ENCODE peak calls at places on chromosome 5, in ten cellular contexts. H is ELF-1; W is body of pancreas; C is left kidney; I is AG08396; Y is activated CD8-positive, alpha-beta memory T cell treated with anti-CD3 and anti-CD28 coated beads for 48 hours; N is heart left ventricle; G is omental fat pad; U is stimulated activated CD4-positive, alpha-beta T cell treated with anti-CD3 and anti-CD28 coated beads, Interleukin-1b, Interleukin-23, amount 100 ng/mL, for 24 hours; K is heart right ventricle. B is an unnamed sample.

GRCh38 chr5:43425965-43426364 is 13.8 kb upstream of the CCL28 start:
- DNase-seq in H (no peak), W (no peak), C (no peak), I (peak), Y (no peak), N (no peak), G (no peak), U (no peak), K (no peak), B (no peak)

GRCh38 chr5:96778409-96778808 is 29.3 kb downstream of the ERAP1 start:
- DNase-seq in H (no peak), W (no peak), C (no peak), I (no peak), Y (no peak), N (peak), G (no peak), U (no peak), K (no peak), B (no peak)

GRCh38 chr5:143322178-143322577 is 81.3 kb downstream of the NR3C1 start:
- DNase-seq in H (no peak), W (no peak), C (no peak), I (no peak), Y (no peak), N (no peak), G (no peak), U (no peak), K (no peak), B (no peak)

GRCh38 chr5:173785421-173785820 is 102.7 kb upstream of the CPEB4 start:
- DNase-seq in H (no peak), W (no peak), C (no peak), I (no peak), Y (no peak), N (no peak), G (no peak), U (no peak), K (no peak), B (no peak)

GRCh38 chr5:104347119-104347708 is 784.6 kb upstream of the NUDT12 start:
- DNase-seq in H (no peak), W (no peak), C (peak), I (no peak), Y (no peak), N (no peak), G (no peak), U (no peak), K (no peak), B (no peak)

GRCh38 chr5:74179183-74179582 is 461.3 kb downstream of the ENC1 start:
- DNase-seq in H (no peak), W (no peak), C (peak), I (peak), Y (no peak), N (no peak), G (no peak), U (no peak), K (no peak), B (no peak)

GRCh38 chr5:41252036-41252435 is 38.7 kb upstream of the C6 start:
- DNase-seq in H (no peak), W (no peak), C (no peak), I (peak), Y (no peak), N (no peak), G (no peak), U (no peak), K (no peak), B (no peak)

GRCh38 chr5:14720236-14720923 is 55.9 kb downstream of the OTULIN start:
- DNase-seq in H (no peak), W (no peak), C (no peak), I (peak), Y (no peak), N (no peak), G (no peak), U (no peak), K (no peak), B (no peak)

GRCh38 chr5:51987679-51988209 is 604.5 kb downstream of the ISL1 start:
- DNase-seq in H (no peak), W (no peak), C (no peak), I (no peak), Y (no peak), N (no peak), G (no peak), U (no peak), K (no peak), B (no peak)

GRCh38 chr5:170745481-170746061 is 38.0 kb upstream of the GABRP start:
- DNase-seq in H (peak), W (no peak), C (peak), I (no peak), Y (no peak), N (peak), G (no peak), U (no peak), K (peak), B (peak)

GRCh38 chr5:64147849-64148441 is 17.7 kb upstream of the RNF180 start:
- DNase-seq in H (peak), W (peak), C (peak), I (peak), Y (no peak), N (peak), G (no peak), U (no peak), K (peak), B (peak)

GRCh38 chr5:94888674-94889073 is 270.2 kb downstream of the SLF1 start:
- DNase-seq in H (no peak), W (no peak), C (no peak), I (no peak), Y (no peak), N (no peak), G (no peak), U (no peak), K (no peak), B (no peak)

GRCh38 chr5:139904566-139905400 is 109.2 kb downstream of the PSD2 start:
- DNase-seq in H (peak), W (no peak), C (peak), I (peak), Y (no peak), N (no peak), G (no peak), U (no peak), K (no peak), B (peak)

GRCh38 chr5:59709833-59710232 is 183.7 kb downstream of the PDE4D start:
- DNase-seq in H (peak), W (no peak), C (peak), I (peak), Y (no peak), N (no peak), G (no peak), U (no peak), K (peak), B (no peak)

GRCh38 chr5:141412853-141413539 is at the start of gene PCDHGA10:
- DNase-seq in H (peak), W (no peak), C (peak), I (peak), Y (no peak), N (peak), G (no peak), U (no peak), K (no peak), B (peak)

GRCh38 chr5:82662340-82662739 is 384.2 kb upstream of the RPS23 start:
- DNase-seq in H (no peak), W (no peak), C (no peak), I (no peak), Y (no peak), N (no peak), G (no peak), U (no peak), K (no peak), B (no peak)

GRCh38 chr5:65086234-65086886 is 317.6 kb downstream of the CWC27 start:
- DNase-seq in H (peak), W (no peak), C (no peak), I (no peak), Y (no peak), N (no peak), G (no peak), U (no peak), K (no peak), B (no peak)

GRCh38 chr5:2685651-2686050 is 65.8 kb downstream of the IRX2 start:
- DNase-seq in H (no peak), W (no peak), C (no peak), I (no peak), Y (no peak), N (no peak), G (no peak), U (no peak), K (no peak), B (no peak)

GRCh38 chr5:166330061-166330460 is 1961.4 kb upstream of the WWC1 start:
- DNase-seq in H (no peak), W (no peak), C (peak), I (no peak), Y (no peak), N (no peak), G (no peak), U (no peak), K (no peak), B (no peak)

GRCh38 chr5:991472-992267 is 16.9 kb upstream of the NKD2 start:
- DNase-seq in H (no peak), W (no peak), C (no peak), I (no peak), Y (no peak), N (peak), G (no peak), U (no peak), K (peak), B (no peak)

GRCh38 chr5:143649869-143650268 is 162.1 kb upstream of the HMHB1 start:
- DNase-seq in H (no peak), W (no peak), C (no peak), I (no peak), Y (no peak), N (no peak), G (no peak), U (no peak), K (no peak), B (no peak)

GRCh38 chr5:127957183-127957582 is 126.4 kb upstream of the SLC12A2 start:
- DNase-seq in H (no peak), W (no peak), C (no peak), I (peak), Y (no peak), N (peak), G (no peak), U (no peak), K (peak), B (no peak)

GRCh38 chr5:139725073-139725830 is 70.4 kb upstream of the PSD2 start:
- DNase-seq in H (no peak), W (no peak), C (peak), I (peak), Y (no peak), N (peak), G (no peak), U (no peak), K (peak), B (no peak)